ENCODE peak calls at places on chromosomes 6 and 20, in five cellular contexts. I, B, L, C and R are unnamed samples.

GRCh38 chr6:73231986-73232391 is 6.7 kb upstream of the KHDC1L start:
- DNase-seq in I (no peak), B (no peak), L (no peak), C (no peak), R (no peak)

GRCh38 chr20:62495798-62496325 is 20.1 kb upstream of the GATA5 start:
- DNase-seq in I (peak; percentile 38), B (no peak), L (no peak), C (no peak), R (no peak)

GRCh38 chr20:51554538-51555165 is 12.1 kb upstream of the NFATC2 start:
- DNase-seq in I (no peak), B (peak; percentile 38), L (no peak), C (no peak), R (peak; percentile 54)

GRCh38 chr20:4119854-4120209 is 104.5 kb upstream of the RNF24 start:
- DNase-seq in I (no peak), B (peak; percentile 78), L (no peak), C (no peak), R (peak; percentile 80)

GRCh38 chr6:55445648-55446204 is 118.5 kb downstream of the GFRAL start:
- DNase-seq in I (no peak), B (peak; percentile 57), L (peak; percentile 17), C (no peak), R (peak; percentile 50)

GRCh38 chr6:48036316-48036715 is 74.7 kb downstream of the PTCHD4 start:
- DNase-seq in I (no peak), B (peak; percentile 82), L (no peak), C (no peak), R (peak; percentile 63)

GRCh38 chr6:113458368-113459010 is 398.7 kb upstream of the MARCKS start:
- DNase-seq in I (no peak), B (peak; percentile 48), L (no peak), C (no peak), R (no peak)

GRCh38 chr6:114064862-114065261 is 93.9 kb upstream of the HDAC2 start:
- DNase-seq in I (no peak), B (no peak), L (no peak), C (no peak), R (no peak)

GRCh38 chr6:170152111-170152926 is 138.6 kb downstream of the DLL1 start:
- DNase-seq in I (peak; percentile 80), B (no peak), L (no peak), C (no peak), R (no peak)

GRCh38 chr20:22974354-22974753 is 60.8 kb upstream of the SSTR4 start:
- DNase-seq in I (peak; percentile 55), B (peak; percentile 46), L (no peak), C (peak; percentile 13), R (peak; percentile 53)

GRCh38 chr6:138537090-138537489 is 37.8 kb upstream of the NHSL1 start:
- DNase-seq in I (no peak), B (peak; percentile 91), L (no peak), C (no peak), R (no peak)